ENCODE peak calls at places on chromosomes 11 and 22, in four cellular contexts. Y is ecto neural progenitor cell; P is activated CD8-positive, alpha-beta memory T cell treated with anti-CD3 and anti-CD28 coated beads, Interleukin-2, amount 50 U/mL, for 4 hours; F is immature natural killer cell. Z is an unnamed sample.

GRCh38 chr11:131754671-131755070 is 384.3 kb downstream of the NTM start:
- DNase-seq in P (no peak), Y (no peak), F (no peak), Z (no peak)

GRCh38 chr11:81874627-81875026 is 859.0 kb downstream of the FAM181B start:
- DNase-seq in F (peak; percentile 9), P (no peak), Y (no peak), Z (no peak)

GRCh38 chr11:34640050-34640971 is 19.4 kb downstream of the EHF start:
- DNase-seq in Y (peak; percentile 60), F (no peak), P (no peak), Z (no peak)

GRCh38 chr22:50141891-50142363 is 28.6 kb upstream of the PANX2 start:
- DNase-seq in Y (no peak), P (no peak), F (no peak), Z (no peak)

GRCh38 chr22:19974935-19975706 is 33.5 kb upstream of the TXNRD2 start:
- DNase-seq in P (no peak), F (peak; percentile 53), Y (no peak), Z (no peak)

GRCh38 chr11:100576044-100577021 is 110.8 kb upstream of the ARHGAP42 start:
- DNase-seq in P (no peak), F (peak; percentile 39), Y (no peak), Z (peak; percentile 45)

GRCh38 chr22:45211848-45212247 is 28.8 kb downstream of the KIAA0930 start:
- DNase-seq in Y (no peak), P (no peak), F (no peak), Z (no peak)

GRCh38 chr11:57214494-57214893 is 22.6 kb downstream of the APLNR start:
- DNase-seq in P (no peak), Y (no peak), F (no peak), Z (no peak)

GRCh38 chr11:68450711-68451110 is 9.8 kb upstream of the PPP6R3 start:
- DNase-seq in P (no peak), Y (no peak), F (no peak), Z (no peak)

GRCh38 chr11:81802591-81802990 is 931.1 kb downstream of the FAM181B start:
- DNase-seq in F (no peak), Y (no peak), P (no peak), Z (no peak)

GRCh38 chr11:129699711-129700304 is 115.8 kb upstream of the TMEM45B start:
- DNase-seq in P (no peak), F (no peak), Y (no peak), Z (no peak)

GRCh38 chr22:43829904-43830851 is 18.1 kb upstream of the EFCAB6 start:
- DNase-seq in F (no peak), P (no peak), Y (no peak), Z (peak; percentile 39)

GRCh38 chr11:68506908-68507307 is 46.4 kb downstream of the PPP6R3 start:
- DNase-seq in P (no peak), Y (no peak), F (no peak), Z (no peak)

GRCh38 chr11:133711545-133711944 is 133.8 kb downstream of the SPATA19 start:
- DNase-seq in P (no peak), Y (no peak), F (no peak), Z (no peak)

GRCh38 chr22:49663823-49664222 is 163.8 kb downstream of the BRD1 start:
- DNase-seq in Y (no peak), F (no peak), P (no peak), Z (no peak)

GRCh38 chr11:71214553-71215371 is 37.6 kb downstream of the SHANK2 start:
- DNase-seq in F (no peak), Y (no peak), P (no peak), Z (no peak)

GRCh38 chr11:62789576-62789975 is 2.2 kb downstream of the TMEM223 start:
- DNase-seq in P (no peak), F (no peak), Y (no peak), Z (no peak)

GRCh38 chr11:86991341-86991740 is 36.1 kb upstream of the FZD4 start:
- DNase-seq in P (no peak), Y (no peak), F (no peak), Z (no peak)

GRCh38 chr11:17538731-17539130 is 5.5 kb downstream of the USH1C start:
- DNase-seq in P (no peak), F (no peak), Y (no peak), Z (no peak)

GRCh38 chr11:14645985-14646900 is 2.6 kb downstream of the PDE3B start:
- DNase-seq in F (no peak), Y (no peak), P (no peak), Z (no peak)

GRCh38 chr22:20424937-20425587 is 12.6 kb downstream of the SCARF2 start:
- DNase-seq in P (no peak), Y (peak; percentile 79), F (no peak), Z (peak; percentile 84)

GRCh38 chr11:128582496-128583366 is 4.6 kb downstream of the ETS1 start:
- DNase-seq in P (no peak), F (no peak), Y (no peak), Z (no peak)

GRCh38 chr11:12329169-12329568 is 48.2 kb upstream of the PARVA start:
- DNase-seq in F (no peak), Y (no peak), P (no peak), Z (no peak)

GRCh38 chr22:41501209-41501608 is 32.3 kb downstream of the ACO2 start:
- DNase-seq in P (no peak), Y (no peak), F (no peak), Z (peak; percentile 49)

GRCh38 chr22:23751441-23751996 is 607 bp upstream of the ZNF70 start:
- DNase-seq in F (no peak), Y (no peak), P (no peak), Z (peak; percentile 62)

Z was measured in testis.